ENCODE peak calls at places on chromosome 21, in seven cellular contexts. R is H9, A is glutamatergic neuron, M is AG09319, B is Peyer's patch, I is thyroid gland, Y is GM23338. D is an unnamed sample.

GRCh38 chr21:35649186-35649585 is 411.1 kb downstream of the SETD4 start:
- DNase-seq in M (peak), B (no peak), Y (no peak), A (no peak), R (no peak), I (no peak), D (no peak)

GRCh38 chr21:25813917-25814316 is 79.1 kb downstream of the GABPA start:
- DNase-seq in I (no peak), R (no peak), A (no peak), M (no peak), B (no peak), Y (no peak), D (no peak)

GRCh38 chr21:44299085-44299457 is 782 bp upstream of the PFKL start:
- DNase-seq in A (no peak), M (no peak), R (no peak), B (no peak), Y (no peak), I (no peak), D (no peak)

GRCh38 chr21:44939532-44940115 is at the start of gene SLX9:
- DNase-seq in Y (peak), A (peak), I (peak), R (peak), B (peak), M (peak), D (peak)

GRCh38 chr21:35226960-35227741 is 178.0 kb upstream of the RUNX1 start:
- DNase-seq in A (no peak), Y (no peak), R (no peak), B (peak), M (no peak), I (no peak), D (no peak)

GRCh38 chr21:45950740-45951515 is 30.6 kb upstream of the COL6A1 start:
- DNase-seq in R (no peak), A (no peak), B (no peak), M (no peak), I (peak), Y (no peak), D (no peak)

GRCh38 chr21:46401186-46401910 is 57.3 kb upstream of the DIP2A start:
- DNase-seq in A (no peak), M (no peak), R (no peak), B (no peak), Y (no peak), I (no peak), D (no peak)

GRCh38 chr21:44426663-44427191 is 28.6 kb upstream of the LRRC3 start:
- DNase-seq in Y (no peak), R (peak), A (no peak), M (no peak), I (no peak), B (no peak), D (no peak)

GRCh38 chr21:14843991-14844390 is 220.8 kb downstream of the NRIP1 start:
- DNase-seq in A (no peak), R (no peak), B (no peak), Y (no peak), M (no peak), I (no peak), D (no peak)

GRCh38 chr21:14985306-14985705 is 79.5 kb downstream of the NRIP1 start:
- DNase-seq in I (no peak), R (no peak), A (no peak), Y (no peak), B (no peak), M (no peak), D (no peak)

GRCh38 chr21:20040768-20041167 is 957.4 kb upstream of the NCAM2 start:
- DNase-seq in A (no peak), R (no peak), M (no peak), Y (peak), I (no peak), B (no peak), D (no peak)

GRCh38 chr21:25578070-25578961 is 29.0 kb downstream of the MRPL39 start:
- DNase-seq in B (no peak), A (no peak), R (no peak), I (no peak), Y (no peak), M (no peak), D (no peak)

GRCh38 chr21:22554690-22555316 is 1556.6 kb downstream of the NCAM2 start:
- DNase-seq in I (no peak), R (no peak), Y (no peak), A (no peak), M (no peak), B (no peak), D (no peak)

GRCh38 chr21:22019766-22020165 is 1021.6 kb downstream of the NCAM2 start:
- DNase-seq in I (no peak), B (no peak), M (no peak), Y (no peak), A (no peak), R (no peak), D (no peak)

GRCh38 chr21:41678016-41678935 is 88.6 kb downstream of the RIPK4 start:
- DNase-seq in M (no peak), R (no peak), B (no peak), I (peak), Y (peak), A (no peak), D (peak)

GRCh38 chr21:46645840-46646239 is 10.4 kb downstream of the PRMT2 start:
- DNase-seq in I (no peak), R (no peak), B (no peak), M (no peak), Y (no peak), A (no peak), D (no peak)

GRCh38 chr21:19781881-19782652 is 1216.1 kb upstream of the NCAM2 start:
- DNase-seq in Y (peak), A (peak), R (peak), M (no peak), I (no peak), B (no peak), D (no peak)

GRCh38 chr21:31750843-31751242 is 18.9 kb upstream of the SCAF4 start:
- DNase-seq in Y (no peak), B (no peak), A (no peak), M (no peak), R (no peak), I (no peak), D (no peak)

GRCh38 chr21:44038063-44038462 is 26.0 kb downstream of the TRAPPC10 start:
- DNase-seq in M (no peak), B (no peak), R (no peak), I (no peak), Y (no peak), A (no peak), D (no peak)

GRCh38 chr21:16241500-16241963 is 511.8 kb downstream of the USP25 start:
- DNase-seq in R (peak), B (no peak), M (no peak), A (no peak), I (no peak), Y (peak), D (no peak)

GRCh38 chr21:34884346-34884929 is 164.7 kb downstream of the RUNX1 start:
- DNase-seq in R (no peak), A (no peak), I (no peak), B (no peak), Y (no peak), M (no peak), D (no peak)

GRCh38 chr21:21003701-21004100 is 5.5 kb downstream of the NCAM2 start:
- DNase-seq in Y (peak), A (no peak), R (peak), B (no peak), I (no peak), M (no peak), D (peak)

GRCh38 chr21:34885636-34886553 is 163.2 kb downstream of the RUNX1 start:
- DNase-seq in A (no peak), B (no peak), R (peak), I (no peak), M (no peak), Y (peak), D (peak)

GRCh38 chr21:41169701-41170100 is 1.7 kb downstream of the BACE2 start:
- DNase-seq in M (no peak), A (no peak), Y (no peak), R (no peak), B (no peak), I (no peak), D (no peak)

GRCh38 chr21:45362748-45363145 is 42.2 kb upstream of the COL18A1 start:
- DNase-seq in A (no peak), B (no peak), Y (no peak), R (no peak), M (no peak), I (no peak), D (no peak)

GRCh38 chr21:44711327-44712202 is at the start of gene TSPEAR:
- DNase-seq in A (no peak), Y (peak), R (peak), M (no peak), I (peak), B (no peak), D (no peak)

GRCh38 chr21:19402870-19403269 is 999.3 kb upstream of the TMPRSS15 start:
- DNase-seq in I (no peak), R (no peak), A (no peak), Y (no peak), M (no peak), B (no peak), D (no peak)

GRCh38 chr21:43911015-43911934 is 46.3 kb downstream of the AGPAT3 start:
- DNase-seq in Y (no peak), B (no peak), A (no peak), I (peak), M (no peak), R (no peak), D (no peak)

GRCh38 chr21:35974801-35975200 is 85.5 kb downstream of the SETD4 start:
- DNase-seq in R (no peak), A (no peak), Y (no peak), B (no peak), I (no peak), M (no peak), D (no peak)

GRCh38 chr21:26405735-26406361 is 167.2 kb downstream of the CYYR1 start:
- DNase-seq in A (no peak), I (peak), M (peak), R (peak), Y (peak), B (no peak), D (peak)

GRCh38 chr21:34844924-34845238 is 176.1 kb downstream of the CLIC6 start:
- DNase-seq in Y (no peak), R (no peak), I (peak), M (no peak), B (no peak), A (no peak), D (no peak)

DNA sequence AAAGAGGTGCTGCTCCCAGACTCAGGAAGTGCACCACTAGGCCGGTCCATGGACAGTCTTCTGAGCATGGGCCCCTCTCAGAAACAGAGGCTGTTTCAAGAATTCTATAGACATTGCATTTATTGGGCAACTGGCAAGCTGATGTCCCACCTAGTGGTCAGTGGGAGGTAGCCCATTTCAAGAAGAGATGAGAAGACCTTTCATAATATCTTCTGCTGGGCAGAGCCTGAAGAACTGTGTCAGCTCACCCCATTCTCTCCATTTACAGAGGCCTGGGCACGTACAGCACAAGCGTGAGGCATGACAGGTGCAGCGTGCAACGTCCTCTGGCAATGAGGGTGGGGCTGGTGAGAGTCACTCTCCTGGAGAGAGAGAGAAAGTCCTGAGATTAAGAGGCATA is 216.0 kb downstream of the DYRK1A start:
- DNase-seq in R (no peak), A (no peak), Y (peak), I (peak), M (no peak), B (no peak), D (no peak)
- TF ChIP-seq CTCF in R (peak), A (peak), Y (peak), I (peak), M (peak), B (peak), D (peak)

GRCh38 chr21:42868196-42868595 is 11.1 kb downstream of the WDR4 start:
- DNase-seq in B (no peak), I (no peak), Y (no peak), A (no peak), R (no peak), M (no peak), D (no peak)
- TF ChIP-seq CTCF in B (no peak), I (no peak), Y (no peak), A (no peak), R (no peak), M (no peak), D (no peak)

GRCh38 chr21:33078907-33079582 is 9.1 kb downstream of the OLIG1 start:
- DNase-seq in Y (no peak), B (no peak), M (no peak), I (no peak), R (no peak), A (no peak), D (no peak)

GRCh38 chr21:33076600-33077329 is 6.8 kb downstream of the OLIG1 start:
- DNase-seq in B (no peak), A (no peak), Y (peak), R (no peak), I (no peak), M (no peak), D (no peak)

GRCh38 chr21:33080776-33081175 is 10.8 kb downstream of the OLIG1 start:
- DNase-seq in M (no peak), A (no peak), R (no peak), I (no peak), Y (no peak), B (no peak), D (no peak)

GRCh38 chr21:33075596-33076195 is 5.8 kb downstream of the OLIG1 start:
- DNase-seq in B (no peak), A (no peak), R (peak), I (no peak), Y (peak), M (no peak), D (no peak)

DNA sequence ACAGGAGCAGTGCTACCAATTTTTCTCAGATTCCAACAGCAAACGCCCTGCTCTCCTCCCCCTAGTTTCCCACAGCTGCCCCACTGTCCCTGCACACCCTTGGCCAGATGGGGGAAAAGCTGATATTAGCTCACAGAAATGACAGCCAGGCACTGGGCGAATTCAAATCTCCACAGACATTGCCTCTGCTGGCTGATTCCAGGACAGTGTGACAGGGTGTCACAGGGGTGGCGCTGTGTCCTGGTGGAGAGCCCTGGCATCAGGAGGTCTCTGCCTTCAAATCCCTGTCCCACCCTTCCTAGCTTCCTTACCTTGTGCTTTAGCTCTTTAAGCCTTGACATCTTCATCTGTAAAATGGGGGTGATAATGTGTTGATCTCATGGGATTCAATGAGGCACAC is 10.4 kb downstream of the OLIG1 start:
- DNase-seq in I (no peak), B (no peak), A (no peak), Y (no peak), M (no peak), R (no peak), D (no peak)
- TF ChIP-seq CTCF in I (no peak), B (no peak), A (no peak), Y (no peak), M (no peak), R (no peak), D (no peak)

DNA sequence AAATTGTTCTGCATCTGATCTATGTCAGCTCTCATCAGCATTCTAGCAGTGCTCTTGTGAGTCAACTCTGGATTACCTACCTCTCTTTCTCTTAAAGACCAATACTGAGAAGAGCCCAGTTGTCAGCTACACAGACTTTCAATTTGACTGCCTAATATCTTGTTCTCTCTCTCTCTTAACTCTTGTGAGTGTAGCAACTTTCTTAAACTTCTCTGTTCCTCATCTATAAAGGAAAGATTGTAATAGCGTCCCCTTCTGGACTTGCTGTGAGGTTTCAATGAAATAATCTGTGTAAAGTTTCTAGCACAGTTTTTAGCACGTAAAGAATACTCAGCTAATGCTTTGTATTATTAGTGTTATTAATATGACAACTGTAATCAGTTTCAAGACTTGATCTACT is 499.3 kb upstream of the ADAMTS5 start:
- DNase-seq in A (no peak), I (no peak), R (no peak), B (no peak), Y (peak), M (no peak), D (no peak)
- TF ChIP-seq CTCF in A (no peak), I (no peak), R (peak), B (no peak), Y (peak), M (no peak), D (no peak)

GRCh38 chr21:39675595-39675994 is 62.9 kb downstream of the B3GALT5 start:
- DNase-seq in R (peak), I (no peak), B (no peak), Y (peak), M (no peak), A (no peak), D (no peak)
- TF ChIP-seq CTCF in R (peak), I (no peak), B (no peak), Y (peak), M (no peak), A (no peak), D (no peak)

D was measured in nephron progenitor cell.